ENCODE peak calls at places on chromosomes 11 and 22, in four cellular contexts. K is transverse colon, V is upper lobe of left lung, B is breast epithelium. W is an unnamed sample.
A peak's percentile ranks its signal among the peaks of the same experiment; 100 is the strongest.

GRCh38 chr11:130629039-130629438 is 180.6 kb downstream of the ADAMTS15 start:
- DNase-seq in B (no peak), V (no peak), K (no peak), W (no peak)

GRCh38 chr11:126426820-126427749 is 71.6 kb downstream of the ST3GAL4 start:
- DNase-seq in B (no peak), V (no peak), K (no peak), W (no peak)

GRCh38 chr11:119461250-119461963 is 38.4 kb upstream of the THY1 start:
- DNase-seq in K (no peak), V (no peak), B (no peak), W (no peak)

GRCh38 chr11:125222494-125222893 is 57.9 kb downstream of the PKNOX2 start:
- DNase-seq in V (no peak), B (no peak), K (no peak), W (no peak)

GRCh38 chr22:29096736-29097669 is 24.2 kb downstream of the KREMEN1 start:
- DNase-seq in B (no peak), K (no peak), V (no peak), W (no peak)

GRCh38 chr11:17408641-17409040 is 20.2 kb upstream of the KCNJ11 start:
- DNase-seq in V (no peak), B (no peak), K (no peak), W (no peak)

GRCh38 chr11:95341246-95341645 is 110.2 kb upstream of the SESN3 start:
- DNase-seq in V (no peak), B (no peak), K (no peak), W (no peak)

GRCh38 chr22:31082606-31083376 is 1.7 kb downstream of the SMTN start:
- DNase-seq in B (no peak), V (no peak), K (peak; percentile 89), W (peak; percentile 36)

GRCh38 chr11:10322830-10323792 is 18.2 kb downstream of the ADM start:
- DNase-seq in B (no peak), K (peak; percentile 65), V (no peak), W (no peak)

GRCh38 chr11:2515401-2516275 is 70.8 kb downstream of the KCNQ1 start:
- DNase-seq in V (peak; percentile 62), B (peak; percentile 34), K (peak; percentile 7), W (peak; percentile 4)

GRCh38 chr11:1837171-1838076 is 1.4 kb upstream of the TNNI2 start:
- DNase-seq in K (peak; percentile 76), V (peak; percentile 82), B (no peak), W (peak; percentile 98)

GRCh38 chr11:35246725-35247124 is 107.8 kb downstream of the CD44 start:
- DNase-seq in V (no peak), B (no peak), K (no peak), W (no peak)

GRCh38 chr11:15705886-15706285 is 591.2 kb downstream of the INSC start:
- DNase-seq in B (no peak), K (no peak), V (no peak), W (no peak)

GRCh38 chr11:79045811-79046304 is 395.0 kb downstream of the TENM4 start:
- DNase-seq in B (no peak), V (no peak), K (no peak), W (no peak)

DNA sequence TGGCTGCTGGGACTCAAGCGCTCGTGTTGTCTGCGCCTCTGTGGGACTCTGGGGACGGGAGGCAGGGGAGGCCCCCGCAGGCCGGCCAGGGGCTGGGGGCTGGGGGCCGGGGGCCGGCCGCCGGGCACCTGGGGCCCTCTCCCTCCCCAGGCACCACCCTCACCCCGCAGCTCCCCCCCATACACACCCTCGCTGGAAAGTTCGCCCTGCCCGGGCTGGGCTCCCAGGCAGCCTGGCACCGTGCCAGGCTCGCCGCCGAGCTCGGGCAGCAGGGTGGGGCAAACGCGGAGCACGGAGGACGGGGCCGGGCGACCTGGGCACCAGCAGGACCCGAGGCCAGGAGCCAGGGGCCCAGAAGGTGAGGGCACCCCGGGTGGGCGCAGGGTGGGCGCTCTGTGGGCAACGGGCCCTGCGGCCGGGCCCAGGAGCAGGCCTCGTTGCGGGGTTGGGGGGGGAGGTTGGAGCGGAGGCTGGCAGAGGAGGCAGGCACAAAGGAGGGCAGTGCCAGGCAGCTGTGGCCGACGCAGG is 76.7 kb upstream of the WNT7B start:
- DNase-seq in B (peak; percentile 76), K (peak; percentile 84), V (peak; percentile 95), W (peak; percentile 57)
- TF ChIP-seq POLR2AphosphoS5 in B (peak; percentile 79), K (peak; percentile 44), V (peak; percentile 73), W (no peak)

GRCh38 chr11:101915811-101916291 is 471 bp downstream of the ANGPTL5 start:
- DNase-seq in B (no peak), K (no peak), V (no peak), W (no peak)

GRCh38 chr11:101916422-101916821 is at the start of gene ANGPTL5:
- DNase-seq in V (no peak), K (no peak), B (no peak), W (no peak)

GRCh38 chr11:101914349-101914736 is 467 bp upstream of the CEP126 start:
- DNase-seq in V (no peak), K (no peak), B (no peak), W (no peak)

GRCh38 chr11:101913631-101914030 is 1.2 kb upstream of the CEP126 start:
- DNase-seq in B (no peak), K (no peak), V (no peak), W (no peak)

DNA sequence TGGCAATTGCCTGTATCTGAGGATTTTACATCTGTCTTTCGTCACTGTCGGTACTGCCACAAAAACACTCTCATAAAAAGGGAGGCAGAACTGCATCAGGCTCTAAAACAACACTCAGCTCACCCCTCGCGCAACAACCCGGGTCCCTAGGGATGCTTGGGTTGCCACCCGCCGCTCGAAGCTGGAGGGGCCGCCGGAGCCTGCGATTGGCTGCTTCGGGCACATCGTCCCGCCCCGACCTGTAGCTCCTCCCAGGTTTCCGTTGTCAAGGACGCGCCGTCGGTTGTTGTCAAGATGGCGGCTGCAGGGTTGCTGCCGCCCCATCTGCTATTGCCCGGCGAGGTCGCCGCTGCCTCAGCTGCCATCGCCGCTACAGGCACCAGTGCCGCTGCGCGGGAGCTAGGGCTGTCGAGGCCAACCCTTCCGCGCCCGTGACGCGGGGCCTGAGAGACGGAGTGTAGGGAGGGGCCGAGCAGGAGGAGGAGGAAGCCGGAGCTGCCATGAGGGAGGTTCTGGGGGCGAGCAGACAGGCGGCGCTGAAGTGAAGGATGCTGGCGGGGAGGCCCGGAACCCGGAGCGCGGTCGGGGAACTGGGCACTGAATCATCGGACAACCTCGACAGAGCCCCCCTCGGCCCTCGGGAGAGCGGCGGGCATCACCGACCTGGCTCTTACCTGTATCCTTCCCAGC is at the start of gene CEP126:
- DNase-seq in V (peak; percentile 96), B (peak; percentile 92), K (peak; percentile 95), W (peak; percentile 75)
- TF ChIP-seq POLR2AphosphoS5 in V (no peak), B (peak; percentile 77), K (peak; percentile 31), W (no peak)

GRCh38 chr11:59615637-59616395 is at the start of gene OSBP:
- DNase-seq in B (peak; percentile 99), V (peak; percentile 98), K (peak; percentile 99), W (peak; percentile 86)
- TF ChIP-seq POLR2AphosphoS5 in B (peak; percentile 70), V (peak; percentile 59), K (peak; percentile 44), W (no peak)

DNA sequence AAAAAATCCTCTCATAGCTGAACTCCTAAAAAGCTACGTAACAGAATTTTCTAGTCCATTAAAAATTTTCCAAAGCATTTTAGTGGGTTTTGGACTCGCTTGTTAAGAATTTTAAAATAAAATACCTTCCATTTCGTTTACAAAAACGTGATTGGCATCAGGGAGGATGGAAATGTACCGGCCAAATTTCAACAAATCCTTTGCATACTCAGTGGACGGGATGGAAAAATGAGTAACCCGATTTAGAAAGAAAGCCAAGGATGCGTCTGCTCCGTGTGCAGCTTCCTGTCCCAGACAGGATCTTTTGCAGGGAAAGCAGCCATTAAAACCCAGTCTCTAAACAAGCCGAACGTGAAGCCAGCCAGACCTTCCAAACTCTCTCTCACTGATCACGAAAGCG is 15.6 kb downstream of the TMEM184B start:
- DNase-seq in B (no peak), V (no peak), K (no peak), W (no peak)
- TF ChIP-seq POLR2AphosphoS5 in B (no peak), V (no peak), K (no peak), W (no peak)

GRCh38 chr11:20102393-20102792 is 57.9 kb downstream of the DBX1 start:
- DNase-seq in K (no peak), V (no peak), B (no peak), W (no peak)
- TF ChIP-seq POLR2AphosphoS5 in K (no peak), V (no peak), B (no peak), W (no peak)

DNA sequence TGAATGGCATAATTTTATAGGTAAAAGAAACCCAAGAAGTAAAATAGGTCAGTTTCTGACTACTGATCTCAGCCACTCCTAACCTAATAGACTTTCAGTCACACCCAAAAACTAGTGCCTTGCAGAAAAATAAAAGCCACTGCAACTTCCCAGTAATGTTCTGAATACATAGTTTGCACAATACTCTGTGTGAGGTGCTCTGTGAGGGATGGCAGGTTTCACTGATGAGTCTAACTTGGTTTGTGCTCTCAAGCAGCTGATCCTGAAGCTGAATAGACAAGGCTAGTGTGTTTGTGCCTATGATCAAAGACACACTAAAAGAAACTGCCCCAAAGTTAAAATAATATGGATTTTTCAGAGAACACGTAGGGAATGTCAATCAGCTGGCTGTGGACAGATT is 758.4 kb downstream of the NELL1 start:
- DNase-seq in V (no peak), B (no peak), K (no peak), W (no peak)
- TF ChIP-seq POLR2AphosphoS5 in V (no peak), B (no peak), K (no peak), W (no peak)

GRCh38 chr22:22928666-22929380 is 41.2 kb downstream of the IGLL5 start:
- DNase-seq in B (no peak), K (peak; percentile 78), V (no peak), W (peak; percentile 88)
- TF ChIP-seq POLR2AphosphoS5 in B (no peak), K (no peak), V (no peak), W (peak; percentile 19)

GRCh38 chr11:66130978-66131377 is 60.9 kb downstream of the PACS1 start:
- DNase-seq in B (no peak), V (no peak), K (no peak), W (no peak)

GRCh38 chr11:66123902-66124301 is 53.8 kb downstream of the PACS1 start:
- DNase-seq in V (no peak), B (no peak), K (no peak), W (no peak)

GRCh38 chr11:66126064-66126463 is 56.0 kb downstream of the PACS1 start:
- DNase-seq in V (no peak), B (no peak), K (no peak), W (no peak)

GRCh38 chr11:66124564-66124963 is 54.5 kb downstream of the PACS1 start:
- DNase-seq in K (no peak), V (no peak), B (no peak), W (no peak)

DNA sequence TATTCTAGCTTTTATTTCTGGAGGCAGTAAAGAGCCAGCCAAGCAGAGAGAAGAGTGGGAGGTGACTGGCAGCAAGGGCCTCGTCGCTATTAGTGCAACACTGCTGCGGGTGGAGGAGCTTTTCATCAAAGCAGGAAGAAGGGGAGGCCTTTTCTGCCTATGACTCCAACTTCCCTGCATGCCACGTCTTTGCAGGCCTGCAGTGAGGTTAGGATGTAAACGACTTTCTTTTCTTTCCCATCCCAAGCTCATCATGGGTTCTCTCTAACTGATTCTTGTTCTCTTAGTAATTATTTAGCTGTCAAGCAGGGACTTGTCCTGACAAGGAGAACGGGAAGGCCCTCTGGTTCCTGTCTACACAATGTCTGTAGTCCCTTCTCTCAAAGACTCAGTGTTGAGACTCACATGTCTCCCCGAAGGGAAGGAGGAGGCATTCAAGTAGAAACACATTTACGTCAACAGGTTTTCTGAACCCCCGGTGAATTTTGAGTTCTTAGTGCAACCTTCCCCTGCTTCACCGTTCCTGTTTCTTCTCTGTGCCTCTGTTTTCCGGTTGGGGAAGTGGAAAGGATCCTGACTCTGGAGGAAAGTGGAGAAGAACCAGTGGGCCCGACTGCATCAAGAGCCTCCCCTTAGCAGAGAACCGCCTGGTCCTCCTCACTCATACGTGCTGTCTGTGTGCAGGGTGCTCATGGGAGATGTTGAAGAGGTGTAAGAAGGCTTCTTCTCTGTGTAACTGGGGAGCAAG is 56.9 kb downstream of the PACS1 start:
- DNase-seq in K (peak; percentile 42), V (no peak), B (no peak), W (no peak)
- TF ChIP-seq POLR2AphosphoS5 in K (no peak), V (no peak), B (no peak), W (no peak)

GRCh38 chr11:117316197-117316961 is at the start of gene BACE1:
- DNase-seq in K (peak; percentile 68), V (no peak), B (peak; percentile 71), W (no peak)
- TF ChIP-seq POLR2AphosphoS5 in K (peak; percentile 48), V (no peak), B (peak; percentile 18), W (no peak)